ENCODE peak calls at places on chromosomes 4 and X, in seven cellular contexts. J, X, V, N, P, L and O are unnamed samples.
A peak's percentile ranks its signal among the peaks of the same experiment; 100 is the strongest.

GRCh38 chrX:38571058-38571457 is 9.7 kb downstream of the TSPAN7 start:
- DNase-seq in N (no peak), L (no peak), J (no peak), V (no peak), P (no peak), X (no peak), O (no peak)

GRCh38 chr4:169410839-169411770 is 140.3 kb upstream of the SH3RF1 start:
- DNase-seq in L (no peak), N (peak; percentile 14), X (no peak), J (peak; percentile 93), P (peak; percentile 10), V (no peak), O (peak; percentile 13)

GRCh38 chr4:138981930-138982390 is 33.6 kb upstream of the NOCT start:
- DNase-seq in P (no peak), J (no peak), N (no peak), X (no peak), L (peak; percentile 35), V (no peak), O (no peak)

GRCh38 chrX:55107911-55108310 is 19.1 kb downstream of the PAGE2 start:
- DNase-seq in L (no peak), J (no peak), X (no peak), V (no peak), P (no peak), N (no peak), O (no peak)

GRCh38 chr4:6926681-6927478 is 17.3 kb downstream of the TBC1D14 start:
- DNase-seq in L (peak; percentile 96), N (no peak), J (no peak), X (peak; percentile 81), P (no peak), V (no peak), O (no peak)

GRCh38 chrX:83916525-83916924 is 55.6 kb downstream of the CYLC1 start:
- DNase-seq in J (no peak), P (peak; percentile 22), X (peak; percentile 0), N (no peak), L (no peak), V (no peak), O (no peak)

GRCh38 chrX:2903366-2903765 is 25.8 kb downstream of the ARSD start:
- DNase-seq in V (no peak), P (no peak), N (no peak), X (no peak), L (no peak), J (no peak), O (no peak)

GRCh38 chr4:77600521-77601451 is 4.8 kb upstream of the CXCL13 start:
- DNase-seq in J (no peak), N (no peak), V (no peak), L (peak; percentile 28), P (peak; percentile 38), X (peak; percentile 42), O (no peak)

GRCh38 chr4:149690726-149691125 is 124.9 kb downstream of the IQCM start:
- DNase-seq in L (no peak), V (no peak), N (no peak), X (no peak), P (no peak), J (no peak), O (no peak)

GRCh38 chr4:152382057-152382785 is 153.7 kb downstream of the FBXW7 start:
- DNase-seq in P (no peak), X (no peak), N (no peak), J (no peak), L (no peak), V (no peak), O (no peak)

GRCh38 chrX:79079477-79079876 is 65.0 kb upstream of the GPR174 start:
- DNase-seq in N (no peak), V (no peak), J (no peak), L (no peak), X (no peak), P (no peak), O (no peak)

GRCh38 chr4:79164961-79165610 is 160.8 kb downstream of the NAA11 start:
- DNase-seq in N (no peak), X (no peak), P (no peak), L (no peak), J (no peak), V (no peak), O (no peak)

GRCh38 chr4:128315756-128316520 is 28.3 kb upstream of the PGRMC2 start:
- DNase-seq in L (no peak), N (no peak), P (no peak), J (no peak), V (no peak), X (no peak), O (no peak)

GRCh38 chr4:111449657-111450056 is 695.6 kb upstream of the FAM241A start:
- DNase-seq in P (no peak), L (no peak), N (no peak), X (no peak), V (no peak), J (no peak), O (no peak)

GRCh38 chr4:96936886-96937285 is 1097.0 kb downstream of the PDHA2 start:
- DNase-seq in N (no peak), V (no peak), X (no peak), L (no peak), P (no peak), J (no peak), O (no peak)

GRCh38 chrX:63743596-63743995 is 41.4 kb downstream of the ARHGEF9 start:
- DNase-seq in L (no peak), N (no peak), P (no peak), V (no peak), J (no peak), X (no peak), O (no peak)

GRCh38 chr4:2407991-2408342 is 10.5 kb downstream of the ZFYVE28 start:
- DNase-seq in V (no peak), X (no peak), L (no peak), P (no peak), J (no peak), N (no peak), O (no peak)

GRCh38 chr4:2409381-2409783 is 9.1 kb downstream of the ZFYVE28 start:
- DNase-seq in N (no peak), X (no peak), J (no peak), P (no peak), V (no peak), L (no peak), O (no peak)

GRCh38 chr4:2406920-2407319 is 11.5 kb downstream of the ZFYVE28 start:
- DNase-seq in N (no peak), L (no peak), P (no peak), V (no peak), J (no peak), X (no peak), O (no peak)

GRCh38 chr4:2408976-2409375 is 9.5 kb downstream of the ZFYVE28 start:
- DNase-seq in L (no peak), X (no peak), P (no peak), J (no peak), V (no peak), N (no peak), O (no peak)

DNA sequence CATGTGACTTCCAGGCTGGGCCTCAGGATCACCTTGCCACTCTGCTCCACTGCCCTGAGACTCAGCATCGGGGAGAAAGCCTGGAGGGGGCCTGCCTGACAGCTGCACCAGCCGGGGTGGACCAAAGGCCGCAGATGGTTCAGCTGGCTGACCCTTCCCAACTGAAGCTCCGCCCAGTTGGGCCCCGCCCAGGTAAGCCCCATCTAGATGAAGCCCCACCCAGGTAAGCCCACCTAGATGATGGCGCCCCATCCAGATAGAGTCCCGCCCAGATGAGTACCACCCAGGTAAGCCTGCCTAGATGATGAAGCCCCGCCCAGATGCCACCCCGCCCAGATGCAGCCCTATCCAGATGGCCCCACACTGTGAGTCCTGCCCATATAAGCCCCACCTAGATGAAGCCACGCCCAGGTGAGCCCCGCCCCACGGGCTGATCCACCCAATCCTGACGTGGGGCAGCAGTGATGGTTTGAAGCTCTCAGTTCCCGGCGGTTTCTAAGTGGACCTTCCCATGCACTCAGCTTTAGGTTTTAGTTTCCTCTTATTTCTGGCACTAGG is 10.0 kb downstream of the ZFYVE28 start:
- DNase-seq in P (no peak), X (peak; percentile 87), N (no peak), L (no peak), V (no peak), J (no peak), O (peak; percentile 43)
- TF ChIP-seq TAF1 in P (no peak), X (no peak), N (no peak), L (no peak), V (no peak), J (no peak), O (no peak)

DNA sequence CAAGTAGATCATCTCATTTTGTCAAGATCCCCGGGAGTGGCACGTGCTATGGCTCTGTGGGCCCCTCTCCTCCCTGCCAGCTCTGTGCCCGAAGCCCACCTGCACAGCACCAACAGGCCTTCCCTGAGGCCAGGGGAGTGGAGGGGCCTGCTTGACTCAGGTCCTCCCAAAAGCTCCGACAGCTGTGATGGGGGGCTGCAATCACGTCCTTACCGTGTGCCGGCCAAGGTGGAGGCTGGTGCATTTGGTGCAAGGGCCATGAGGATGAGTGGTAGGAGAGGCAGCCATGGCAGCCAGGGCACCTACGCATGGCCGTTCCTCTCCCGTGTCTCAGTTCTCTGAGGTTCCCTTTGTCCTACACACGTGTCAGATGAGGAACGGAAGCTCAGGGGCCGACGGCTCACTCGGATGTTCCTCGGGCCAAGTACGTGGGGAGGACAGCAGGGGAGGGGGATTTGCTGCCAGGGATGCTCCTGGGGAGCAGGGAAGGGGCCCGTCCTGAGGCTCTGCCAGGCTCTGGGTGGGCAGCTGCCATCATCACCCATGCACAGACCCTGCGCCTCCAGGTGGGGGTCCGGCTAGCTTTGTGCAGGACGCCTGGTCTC is 95.8 kb downstream of the HMX1 start:
- DNase-seq in N (no peak), P (no peak), X (no peak), V (no peak), L (no peak), J (no peak), O (no peak)
- TF ChIP-seq TAF1 in N (no peak), P (no peak), X (no peak), V (no peak), L (no peak), J (no peak), O (no peak)

DNA sequence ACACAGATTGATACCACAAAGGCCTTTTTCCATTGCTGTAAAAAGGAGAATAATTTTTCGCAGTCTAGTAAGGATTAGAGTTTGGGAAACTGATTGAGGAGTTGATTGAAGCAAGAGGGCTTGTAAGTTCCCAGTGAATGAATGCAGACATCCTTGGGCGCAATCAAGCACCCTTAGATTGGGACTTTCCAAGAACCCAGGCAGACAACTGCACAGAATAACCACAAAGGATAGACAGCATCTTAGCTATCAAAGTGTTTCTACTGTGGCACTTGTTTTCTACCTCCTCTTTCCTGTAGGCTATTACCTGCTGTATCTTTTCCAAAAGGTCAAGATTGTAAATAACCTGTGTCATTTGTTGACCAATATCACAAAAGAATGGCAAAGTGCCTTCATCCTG is 2.6 kb downstream of the COX18 start:
- DNase-seq in J (no peak), V (no peak), P (no peak), L (no peak), N (no peak), X (no peak), O (no peak)
- TF ChIP-seq TAF1 in J (no peak), V (no peak), P (no peak), L (no peak), N (no peak), X (no peak), O (no peak)

GRCh38 chrX:82333575-82333974 is 1131.7 kb downstream of the SH3BGRL start:
- DNase-seq in N (no peak), J (no peak), L (no peak), V (no peak), P (no peak), X (no peak), O (no peak)

DNA sequence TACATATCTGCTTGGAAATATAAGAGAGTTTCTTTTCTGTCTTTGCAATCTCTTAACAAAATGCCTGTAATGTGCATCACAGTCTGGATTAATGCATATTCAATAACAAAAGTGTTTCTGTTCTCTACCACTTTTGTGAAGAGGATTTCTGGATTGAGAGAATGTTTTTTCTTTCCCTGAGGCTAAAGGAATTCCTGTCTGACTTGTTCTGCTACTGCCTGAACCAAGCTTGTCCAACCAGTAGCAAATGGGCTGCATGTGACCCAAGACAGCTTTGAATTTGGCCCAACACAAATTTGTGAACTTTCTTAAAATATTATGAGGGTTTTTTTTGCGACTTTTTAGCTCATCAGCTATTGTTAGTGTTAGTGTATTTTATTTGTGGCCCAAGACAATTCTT is 1133.9 kb downstream of the SH3BGRL start:
- DNase-seq in X (no peak), N (no peak), L (no peak), V (no peak), J (no peak), P (no peak), O (no peak)
- TF ChIP-seq TAF1 in X (no peak), N (no peak), L (no peak), V (no peak), J (no peak), P (no peak), O (no peak)